ENCODE peak calls at places on chromosomes 11 and 22, in six cellular contexts. Q is stomach, I is upper lobe of left lung, N is adrenal gland, E is body of pancreas, S is sigmoid colon. K is an unnamed sample.

GRCh38 chr11:28228196-28228595 is 120.0 kb downstream of the METTL15 start:
- DNase-seq in Q (no peak), I (no peak), N (no peak), E (no peak), S (no peak), K (no peak)

GRCh38 chr11:68396526-68396925 is 64.0 kb upstream of the PPP6R3 start:
- DNase-seq in Q (no peak), I (no peak), N (peak), E (no peak), S (no peak), K (no peak)

GRCh38 chr11:6640036-6640984 is 15.3 kb downstream of the DCHS1 start:
- DNase-seq in Q (no peak), I (no peak), N (no peak), E (no peak), S (no peak), K (no peak)

GRCh38 chr22:50670513-50670912 is 2.1 kb upstream of the SHANK3 start:
- DNase-seq in Q (no peak), I (no peak), N (no peak), E (no peak), S (no peak), K (no peak)

GRCh38 chr11:17951685-17952388 is 61.0 kb downstream of the SERGEF start:
- DNase-seq in Q (no peak), I (no peak), N (no peak), E (no peak), S (no peak), K (no peak)

GRCh38 chr22:50215297-50216049 is 14.7 kb downstream of the SELENOO start:
- DNase-seq in Q (no peak), I (no peak), N (no peak), E (no peak), S (peak), K (no peak)

GRCh38 chr22:29820941-29821789 is 16.9 kb downstream of the ASCC2 start:
- DNase-seq in Q (peak), I (peak), N (peak), E (peak), S (peak), K (peak)

GRCh38 chr11:1920128-1920908 is 815 bp downstream of the TNNT3 start:
- DNase-seq in Q (no peak), I (no peak), N (no peak), E (no peak), S (no peak), K (no peak)

GRCh38 chr11:129643031-129643721 is 172.5 kb upstream of the TMEM45B start:
- DNase-seq in Q (no peak), I (peak), N (no peak), E (no peak), S (no peak), K (no peak)

GRCh38 chr11:58394195-58394594 is 12.5 kb downstream of the OR5B3 start:
- DNase-seq in Q (no peak), I (no peak), N (no peak), E (no peak), S (no peak), K (no peak)

GRCh38 chr11:6129011-6129410 is 21.5 kb downstream of the OR56B4 start:
- DNase-seq in Q (no peak), I (no peak), N (no peak), E (no peak), S (no peak), K (no peak)

GRCh38 chr11:129896062-129896461 is 684 bp upstream of the NFRKB start:
- DNase-seq in Q (no peak), I (peak), N (peak), E (no peak), S (no peak), K (peak)

GRCh38 chr11:108025387-108026080 is 16.8 kb downstream of the CUL5 start:
- DNase-seq in Q (no peak), I (no peak), N (no peak), E (no peak), S (no peak), K (no peak)

GRCh38 chr11:3225826-3226750 is 6.1 kb downstream of the MRGPRE start:
- DNase-seq in Q (no peak), I (peak), N (no peak), E (no peak), S (no peak), K (no peak)

GRCh38 chr11:100687630-100688395 is 725 bp downstream of the ARHGAP42 start:
- DNase-seq in Q (peak), I (peak), N (peak), E (peak), S (peak), K (peak)

GRCh38 chr11:117835576-117835975 is 11.0 kb upstream of the FXYD2 start:
- DNase-seq in Q (peak), I (no peak), N (no peak), E (no peak), S (no peak), K (no peak)

GRCh38 chr22:32499666-32500065 is 25.1 kb downstream of the FBXO7 start:
- DNase-seq in Q (no peak), I (no peak), N (no peak), E (no peak), S (no peak), K (no peak)

DNA sequence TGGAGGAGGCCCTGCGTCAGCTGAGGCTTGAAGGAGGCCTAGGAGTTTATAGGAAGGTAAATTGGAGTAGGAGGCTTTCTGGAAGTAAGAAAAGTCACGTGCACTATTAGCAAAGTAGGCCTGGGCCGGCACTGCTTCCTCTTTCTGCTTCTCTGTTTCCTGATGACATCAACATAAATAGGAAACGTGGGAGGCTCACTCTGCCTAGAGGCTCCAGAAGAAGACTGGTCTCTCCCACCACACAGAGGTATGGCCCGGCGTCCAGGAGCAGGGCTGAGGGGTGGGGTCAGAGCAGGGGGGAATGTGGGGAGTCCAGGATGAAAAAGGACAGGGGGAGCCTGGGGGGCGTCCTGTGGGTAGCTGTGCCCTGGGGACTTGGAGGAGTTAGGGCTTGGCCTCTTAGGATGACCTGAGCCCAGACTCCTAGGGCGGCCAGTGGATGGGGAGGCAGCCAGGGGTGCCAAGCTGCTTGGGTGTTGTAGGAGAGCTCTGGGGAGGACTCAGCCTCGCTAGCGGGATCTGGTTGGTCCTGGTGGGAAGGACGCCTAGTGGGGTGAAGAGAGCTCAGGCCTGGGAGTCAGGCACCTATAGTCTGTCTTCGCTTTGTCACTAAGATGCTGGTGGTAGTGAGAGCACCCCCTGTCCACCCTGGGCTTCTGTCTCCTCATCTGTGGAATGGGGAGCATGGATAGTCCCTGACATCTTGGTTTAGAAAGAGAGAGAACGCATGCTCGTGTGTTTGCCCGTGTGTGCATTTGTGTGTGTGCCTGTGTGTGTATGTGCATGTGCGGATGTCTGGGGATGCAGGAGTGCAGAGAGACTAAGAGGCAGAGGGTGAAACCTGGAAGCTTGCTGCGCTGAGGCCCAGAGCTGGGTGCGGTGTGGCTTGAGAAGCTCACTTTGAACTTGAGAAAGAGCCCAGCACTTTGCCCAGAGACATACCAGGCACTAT is at the start of gene CSF2RB:
- DNase-seq in Q (peak), I (peak), N (peak), E (no peak), S (peak), K (peak)
- TF ChIP-seq POLR2A in Q (no peak), I (no peak), N (no peak), E (peak), S (no peak), K (peak)

DNA sequence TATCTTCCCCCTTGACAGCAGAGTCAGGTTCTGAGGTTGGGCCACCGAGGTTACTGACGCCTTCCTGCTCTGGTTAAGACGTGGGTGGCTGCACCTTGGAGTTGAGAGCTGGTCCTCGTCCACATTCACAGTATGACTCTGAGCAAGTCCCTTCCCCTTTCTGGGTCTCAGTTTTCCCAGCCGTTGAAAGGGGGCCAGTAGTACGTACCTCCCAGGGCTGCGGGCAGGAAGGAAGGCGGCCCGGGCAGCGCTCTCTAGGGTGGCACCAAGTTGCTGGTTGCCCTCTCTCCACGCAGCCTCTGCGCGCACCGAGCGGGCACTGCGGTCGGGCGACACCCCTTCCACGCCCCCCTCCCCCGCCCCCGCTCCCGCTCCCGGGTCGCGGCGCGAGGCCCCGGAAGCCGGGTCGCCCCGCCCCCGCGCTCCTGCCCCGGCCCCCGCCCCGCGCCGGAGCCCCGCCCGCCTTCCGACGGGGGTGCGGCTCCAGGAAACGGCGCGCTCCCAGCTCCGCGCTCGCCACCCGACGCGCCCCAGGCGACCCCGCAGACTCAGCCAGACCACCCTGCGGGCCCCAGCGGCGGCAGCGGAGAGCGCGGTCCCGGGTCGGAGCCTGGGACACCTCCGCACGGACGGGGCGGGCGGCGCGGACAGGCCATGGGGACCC is at the start of gene EHBP1L1:
- DNase-seq in Q (peak), I (peak), N (peak), E (peak), S (peak), K (peak)
- TF ChIP-seq POLR2A in Q (no peak), I (no peak), N (no peak), E (no peak), S (no peak), K (peak)

GRCh38 chr22:20121856-20122415 is 4.9 kb upstream of the TRMT2A start:
- DNase-seq in Q (no peak), I (no peak), N (no peak), E (no peak), S (no peak), K (no peak)

GRCh38 chr22:20123364-20124082 is 6.5 kb upstream of the TRMT2A start:
- DNase-seq in Q (no peak), I (no peak), N (no peak), E (no peak), S (no peak), K (no peak)

GRCh38 chr22:20125201-20126174 is 6.1 kb upstream of the ZDHHC8 start:
- DNase-seq in Q (peak), I (no peak), N (peak), E (no peak), S (no peak), K (no peak)

GRCh38 chr22:20126284-20127029 is 5.1 kb upstream of the ZDHHC8 start:
- DNase-seq in Q (no peak), I (no peak), N (peak), E (no peak), S (no peak), K (no peak)

DNA sequence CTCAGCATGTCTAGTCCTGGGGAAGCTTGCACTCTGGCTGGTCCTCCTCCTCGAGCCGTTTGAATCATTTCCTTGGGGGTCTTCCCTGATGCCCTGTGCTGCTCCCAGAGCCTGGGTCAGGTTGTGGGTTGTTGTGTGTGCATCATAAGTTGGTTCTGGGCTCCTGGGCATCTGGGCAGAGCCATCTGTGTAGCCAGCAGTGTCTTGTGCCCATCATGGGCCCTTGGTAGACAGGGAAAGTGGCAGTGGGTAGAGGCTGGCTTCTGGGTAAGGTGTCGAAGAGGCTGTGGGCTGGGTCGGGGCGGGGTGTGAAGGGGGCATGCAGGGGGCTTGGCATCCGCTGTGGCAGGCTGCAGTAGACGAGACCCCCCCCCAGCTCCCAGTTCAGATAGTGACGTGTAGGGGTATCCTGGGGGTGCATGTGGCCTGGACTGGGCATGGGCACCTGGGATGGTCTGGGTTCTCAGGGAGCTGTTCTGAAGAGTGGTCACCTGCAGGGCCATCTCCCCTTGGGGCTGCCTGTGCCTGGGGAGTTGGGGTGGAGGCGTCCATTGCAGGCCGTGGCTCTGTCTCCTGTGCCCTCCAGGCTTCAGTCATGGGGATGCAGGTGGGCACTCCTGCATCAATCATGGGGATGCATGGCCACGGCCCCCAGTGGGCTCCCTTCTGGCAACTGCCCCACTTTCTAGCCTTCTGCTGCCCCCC is 7.2 kb upstream of the TRMT2A start:
- DNase-seq in Q (no peak), I (no peak), N (no peak), E (no peak), S (no peak), K (no peak)
- TF ChIP-seq POLR2A in Q (no peak), I (no peak), N (no peak), E (no peak), S (no peak), K (no peak)

DNA sequence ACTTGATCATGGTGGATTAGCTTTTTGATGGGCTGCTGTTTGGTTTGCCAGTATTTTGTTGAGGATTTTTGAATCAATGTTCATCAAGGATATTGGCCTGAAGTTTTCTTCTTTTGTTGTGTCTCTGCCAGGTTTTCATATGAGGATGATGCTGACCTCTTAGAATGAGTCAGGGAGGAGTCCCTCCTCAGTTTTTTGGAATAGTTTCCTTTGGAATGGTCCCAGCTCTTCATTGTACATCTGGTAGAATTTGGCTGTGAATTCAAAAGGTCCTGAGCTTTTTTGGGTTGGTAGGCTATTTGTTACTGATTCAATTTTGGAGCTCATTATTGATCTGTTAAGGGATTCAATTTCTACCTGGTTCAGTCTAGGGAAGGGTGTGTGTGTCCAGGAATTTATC is 78.1 kb downstream of the CTSC start:
- DNase-seq in Q (no peak), I (no peak), N (no peak), E (no peak), S (no peak), K (no peak)
- TF ChIP-seq POLR2A in Q (no peak), I (no peak), N (no peak), E (no peak), S (no peak), K (no peak)

DNA sequence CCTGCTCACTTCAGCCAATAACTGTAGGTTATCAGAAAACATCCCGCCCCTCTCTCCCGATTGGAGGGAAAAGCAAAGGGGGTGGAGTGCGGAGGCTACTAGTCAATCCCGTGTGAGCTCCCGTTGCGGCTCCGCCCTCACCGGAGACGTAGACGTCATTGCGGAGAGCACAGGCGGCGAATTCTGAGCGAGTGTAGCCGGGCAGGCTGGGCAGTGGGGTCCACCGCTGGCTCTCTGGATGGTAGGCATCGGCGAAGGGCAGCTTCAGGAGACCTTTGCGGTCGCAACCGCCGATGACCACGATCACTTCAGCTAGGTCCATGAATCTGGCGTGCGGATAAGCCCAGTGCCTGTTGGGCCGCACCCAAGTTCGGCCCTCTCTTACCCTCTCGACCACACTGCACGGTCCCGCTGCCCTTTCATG is 4.7 kb downstream of the KLHL35 start:
- DNase-seq in Q (peak), I (peak), N (peak), E (peak), S (peak), K (peak)
- TF ChIP-seq POLR2A in Q (no peak), I (no peak), N (peak), E (peak), S (peak), K (peak)

DNA sequence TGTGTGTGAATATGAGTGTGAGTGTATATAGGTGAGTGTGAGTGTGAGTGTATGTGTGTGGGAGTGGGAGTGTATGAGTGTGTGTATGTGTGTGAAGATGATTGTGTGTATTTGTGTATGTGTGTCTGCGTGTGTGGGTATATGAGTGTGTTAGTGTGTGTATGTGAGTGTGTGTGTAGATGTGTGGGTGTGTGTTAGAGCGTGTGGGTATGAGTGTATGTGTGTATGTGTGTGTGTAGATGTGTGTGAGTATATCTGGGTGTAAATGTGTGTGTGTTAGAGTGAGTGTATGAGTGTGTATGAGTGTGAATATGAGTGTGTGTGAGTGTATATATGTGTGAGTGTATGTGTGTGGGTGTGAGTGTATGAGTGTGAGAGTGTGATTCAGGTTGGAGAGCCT is 11.1 kb upstream of the LRRC10B start:
- DNase-seq in Q (no peak), I (no peak), N (no peak), E (no peak), S (no peak), K (no peak)
- TF ChIP-seq POLR2A in Q (no peak), I (no peak), N (no peak), E (no peak), S (no peak), K (no peak)

GRCh38 chr11:826836-827145 is 928 bp upstream of the CRACR2B start:
- DNase-seq in Q (no peak), I (no peak), N (no peak), E (no peak), S (no peak), K (no peak)
- TF ChIP-seq POLR2A in Q (no peak), I (no peak), N (no peak), E (no peak), S (no peak), K (no peak)

GRCh38 chr22:46916886-46917625 is 154.6 kb downstream of the TBC1D22A start:
- DNase-seq in Q (no peak), I (no peak), N (no peak), E (no peak), S (no peak), K (no peak)
- TF ChIP-seq POLR2A in Q (no peak), I (no peak), N (no peak), E (no peak), S (no peak), K (no peak)

DNA sequence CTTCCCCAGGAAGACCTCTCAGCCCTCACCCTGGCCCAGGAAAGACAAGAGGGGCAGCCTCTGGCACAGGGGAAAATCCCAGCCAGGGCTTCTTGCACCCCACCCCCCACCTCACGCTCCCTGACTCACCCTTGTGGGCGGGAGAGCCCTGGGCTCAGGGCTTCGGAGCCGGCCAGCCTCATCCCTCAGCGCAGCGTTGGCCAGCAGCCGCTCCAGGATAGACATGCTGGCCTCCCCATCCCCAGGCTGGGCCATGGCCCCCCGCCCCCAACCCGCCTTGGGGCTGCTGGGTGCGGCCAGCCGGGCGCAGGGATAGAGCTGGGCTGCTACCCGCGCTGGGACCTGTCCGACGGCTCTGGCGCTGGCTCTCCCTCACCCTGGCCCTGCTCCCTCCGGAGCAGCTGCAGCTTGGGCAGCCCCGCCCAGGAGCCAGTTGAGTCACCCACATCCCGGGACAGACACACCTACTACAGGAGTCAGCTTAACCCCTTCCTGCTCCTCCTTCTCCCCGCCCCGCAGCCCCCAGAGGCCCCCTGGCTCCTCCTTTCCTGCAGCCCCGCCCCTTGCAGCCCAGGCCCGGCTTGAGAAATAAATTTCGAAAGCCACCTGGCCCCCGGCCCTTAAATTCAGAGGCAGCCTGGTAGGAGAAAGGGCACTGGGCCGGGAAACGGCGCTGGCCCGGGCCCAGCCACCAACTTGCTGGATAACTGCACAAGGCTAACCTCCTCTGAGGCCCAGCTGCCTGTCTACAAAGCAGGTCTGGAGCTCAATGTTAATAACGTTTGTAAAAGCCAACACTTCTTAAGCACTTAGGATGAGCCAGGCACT is 13.4 kb downstream of the TNKS1BP1 start:
- DNase-seq in Q (peak), I (peak), N (peak), E (peak), S (peak), K (peak)
- TF ChIP-seq POLR2A in Q (no peak), I (no peak), N (peak), E (peak), S (no peak), K (no peak)

K was measured in erythroblast.